ENCODE peak calls at places on chromosomes 2 and 18, in four cellular contexts. W is dermis blood vessel endothelial cell; Q is activated T-cell treated with anti-CD3 and anti-CD28 coated beads, Interleukin-2, amount 50 U/mL, for 72 hours; X is NCI-H226. B is an unnamed sample.

GRCh38 chr2:18721038-18721922 is 131.9 kb upstream of the NT5C1B start:
- DNase-seq in X (no peak), W (peak; percentile 75), Q (no peak), B (no peak)

GRCh38 chr2:48715956-48716355 is 39.6 kb downstream of the LHCGR start:
- DNase-seq in W (no peak), Q (no peak), X (no peak), B (peak; percentile 59)

GRCh38 chr2:230011617-230012016 is 57.1 kb downstream of the SLC16A14 start:
- DNase-seq in X (no peak), Q (no peak), W (no peak), B (no peak)

GRCh38 chr2:113762377-113763118 is 6.1 kb upstream of the SLC35F5 start:
- DNase-seq in W (peak; percentile 56), X (peak; percentile 47), Q (no peak), B (no peak)

GRCh38 chr2:102397167-102397566 is 25.8 kb upstream of the IL18RAP start:
- DNase-seq in Q (no peak), W (no peak), X (no peak), B (no peak)

GRCh38 chr2:186645999-186646398 is 47.9 kb upstream of the FAM171B start:
- DNase-seq in X (no peak), Q (no peak), W (no peak), B (no peak)

GRCh38 chr2:10846110-10846861 is 33.7 kb upstream of the PDIA6 start:
- DNase-seq in Q (no peak), W (no peak), X (no peak), B (no peak)

GRCh38 chr18:26052497-26052896 is 37.9 kb downstream of the SS18 start:
- DNase-seq in W (peak; percentile 9), Q (no peak), X (no peak), B (no peak)

GRCh38 chr2:25159947-25160346 is 8.4 kb downstream of the POMC start:
- DNase-seq in X (peak; percentile 16), W (no peak), Q (peak; percentile 22), B (no peak)